ENCODE peak calls at places on chromosomes 12 and 14, in four cellular contexts. N is A549; Y is GM23248; Q is effector memory CD8-positive, alpha-beta T cell. M is an unnamed sample.

GRCh38 chr12:64825143-64826011 is 930 bp downstream of the TBC1D30 start:
- DNase-seq in N (no peak), Y (no peak), Q (no peak), M (no peak)

GRCh38 chr12:4015225-4016076 is 142.3 kb upstream of the PARP11 start:
- DNase-seq in N (no peak), Y (no peak), Q (no peak), M (no peak)

GRCh38 chr14:37179896-37180502 is 7.6 kb upstream of the SLC25A21 start:
- DNase-seq in N (peak; percentile 16), Y (peak; percentile 77), Q (no peak), M (no peak)

GRCh38 chr12:14768823-14769405 is 34.4 kb downstream of the WBP11 start:
- DNase-seq in N (peak; percentile 33), Y (peak; percentile 51), Q (peak; percentile 13), M (no peak)

GRCh38 chr12:4044736-4045432 is 171.7 kb upstream of the PARP11 start:
- DNase-seq in N (no peak), Y (no peak), Q (no peak), M (no peak)

GRCh38 chr12:24034160-24034559 is 84.7 kb upstream of the SOX5 start:
- DNase-seq in N (no peak), Y (no peak), Q (no peak), M (no peak)

GRCh38 chr14:59964251-59965007 is 44.5 kb downstream of the LRRC9 start:
- DNase-seq in N (no peak), Y (peak; percentile 28), Q (no peak), M (peak; percentile 7)

GRCh38 chr12:121165316-121165715 is 32.6 kb downstream of the P2RX7 start:
- DNase-seq in N (no peak), Y (no peak), Q (no peak), M (peak; percentile 83)

GRCh38 chr12:79534029-79534867 is 156.5 kb downstream of the PAWR start:
- DNase-seq in N (no peak), Y (no peak), Q (no peak), M (no peak)

GRCh38 chr14:68076451-68076850 is 256.9 kb downstream of the RAD51B start:
- DNase-seq in N (peak; percentile 49), Y (peak; percentile 40), Q (no peak), M (no peak)

GRCh38 chr14:104477117-104477623 is 102.4 kb upstream of the C14orf180 start:
- DNase-seq in N (no peak), Y (no peak), Q (no peak), M (no peak)

GRCh38 chr14:66709292-66709691 is 201.3 kb downstream of the GPHN start:
- DNase-seq in N (no peak), Y (peak; percentile 51), Q (no peak), M (no peak)

GRCh38 chr14:89851031-89851430 is 103.5 kb downstream of the EFCAB11 start:
- DNase-seq in N (no peak), Y (no peak), Q (no peak), M (no peak)

GRCh38 chr12:23843958-23844357 is 105.5 kb downstream of the SOX5 start:
- DNase-seq in N (no peak), Y (no peak), Q (no peak), M (no peak)

GRCh38 chr12:57743769-57744168 is 1.1 kb upstream of the TSPAN31 start:
- DNase-seq in N (no peak), Y (no peak), Q (no peak), M (no peak)

GRCh38 chr14:94769413-94770250 is at the start of gene GSC:
- DNase-seq in N (peak; percentile 57), Y (peak; percentile 84), Q (no peak), M (peak; percentile 57)

GRCh38 chr12:46562625-46563228 is 190.2 kb upstream of the SLC38A2 start:
- DNase-seq in N (peak; percentile 72), Y (peak; percentile 92), Q (no peak), M (no peak)

GRCh38 chr14:39491134-39491541 is 58.9 kb upstream of the FBXO33 start:
- DNase-seq in N (peak; percentile 35), Y (peak; percentile 55), Q (no peak), M (peak; percentile 60)

GRCh38 chr14:83470466-83470865 is 1936.8 kb upstream of the SEL1L start:
- DNase-seq in N (no peak), Y (peak; percentile 31), Q (no peak), M (no peak)

GRCh38 chr12:47767197-47767724 is 5.8 kb upstream of the SLC48A1 start:
- DNase-seq in N (peak; percentile 69), Y (peak; percentile 58), Q (peak; percentile 65), M (peak; percentile 57)

GRCh38 chr12:120677765-120678473 is 9.0 kb upstream of the MLEC start:
- DNase-seq in N (peak; percentile 58), Y (peak; percentile 52), Q (no peak), M (peak; percentile 27)

GRCh38 chr12:76274699-76275098 is 73.5 kb downstream of the BBS10 start:
- DNase-seq in N (no peak), Y (peak; percentile 63), Q (no peak), M (peak; percentile 14)

GRCh38 chr14:53956427-53957201 is at the start of gene BMP4:
- DNase-seq in N (peak; percentile 59), Y (peak; percentile 10), Q (no peak), M (peak; percentile 64)

GRCh38 chr12:84056-84455 is 17.5 kb downstream of the IQSEC3 start:
- DNase-seq in N (no peak), Y (no peak), Q (no peak), M (no peak)

GRCh38 chr12:107635139-107635538 is 50.5 kb upstream of the PWP1 start:
- DNase-seq in N (no peak), Y (no peak), Q (no peak), M (peak; percentile 28)

GRCh38 chr12:116964740-116965090 is 54.0 kb downstream of the FBXW8 start:
- DNase-seq in N (no peak), Y (no peak), Q (no peak), M (no peak)

GRCh38 chr12:58530421-58531067 is 389.8 kb downstream of the LRIG3 start:
- DNase-seq in N (no peak), Y (peak; percentile 83), Q (no peak), M (no peak)

GRCh38 chr14:52106853-52107252 is 38.0 kb upstream of the NID2 start:
- DNase-seq in N (peak; percentile 2), Y (no peak), Q (no peak), M (no peak)

GRCh38 chr14:32594766-32595165 is 265.7 kb downstream of the AKAP6 start:
- DNase-seq in N (no peak), Y (peak; percentile 87), Q (no peak), M (no peak)

GRCh38 chr14:51539571-51540037 is 112.1 kb upstream of the FRMD6 start:
- DNase-seq in N (peak; percentile 59), Y (peak; percentile 87), Q (no peak), M (no peak)

GRCh38 chr12:127620956-127621355 is 646.0 kb upstream of the TMEM132C start:
- DNase-seq in N (no peak), Y (no peak), Q (no peak), M (no peak)

GRCh38 chr14:100702590-100702989 is 24.1 kb upstream of the DLK1 start:
- DNase-seq in N (no peak), Y (no peak), Q (no peak), M (no peak)

GRCh38 chr12:11433664-11434063 is 38.3 kb upstream of the PRB2 start:
- DNase-seq in N (no peak), Y (no peak), Q (no peak), M (no peak)

GRCh38 chr14:99575043-99576023 is 28.7 kb downstream of the CCDC85C start:
- DNase-seq in N (peak; percentile 81), Y (peak; percentile 41), Q (no peak), M (peak; percentile 47)

GRCh38 chr12:9940370-9940769 is 8.2 kb upstream of the CLEC2A start:
- DNase-seq in N (peak; percentile 8), Y (peak; percentile 26), Q (no peak), M (peak; percentile 7)

GRCh38 chr14:69666112-69666511 is 54.7 kb downstream of the SUSD6 start:
- DNase-seq in N (no peak), Y (peak; percentile 52), Q (no peak), M (no peak)

GRCh38 chr12:32477714-32478113 is 78.4 kb downstream of the FGD4 start:
- DNase-seq in N (no peak), Y (no peak), Q (no peak), M (no peak)

GRCh38 chr12:19710811-19711793 is 271.8 kb downstream of the AEBP2 start:
- DNase-seq in N (peak; percentile 63), Y (no peak), Q (no peak), M (no peak)

GRCh38 chr12:122304924-122305323 is 38.6 kb upstream of the VPS33A start:
- DNase-seq in N (no peak), Y (no peak), Q (no peak), M (no peak)

M was measured in cardiac muscle cell.